ENCODE peak calls at places on chromosomes 11 and 22, in nine cellular contexts. One of them, this sample, is unnamed. For H3K9me3, the result is how much of the 10 kb centered on the place peaks cover.

GRCh38 chr11:67628710-67629385 is 889 bp downstream of the NUDT8 start:
- DNase-seq in suprapubic skin: peak
- DNase-seq in stomach: no peak
- DNase-seq in H1: no peak
- DNase-seq in esophagus muscularis mucosa: no peak
- DNase-seq in GM12878: no peak
- DNase-seq in HCT116: no peak
- DNase-seq in transverse colon: no peak
- DNase-seq in SK-N-SH: no peak
- DNase-seq in this sample: no peak

GRCh38 chr11:47514825-47515647 is 37.9 kb downstream of the CELF1 start:
- DNase-seq in suprapubic skin: no peak
- DNase-seq in stomach: no peak
- DNase-seq in H1: no peak
- DNase-seq in esophagus muscularis mucosa: no peak
- DNase-seq in GM12878: no peak
- DNase-seq in HCT116: no peak
- DNase-seq in transverse colon: no peak
- DNase-seq in SK-N-SH: no peak
- DNase-seq in this sample: no peak

GRCh38 chr11:64032050-64032449 is 3.7 kb upstream of the FLRT1 start:
- DNase-seq in suprapubic skin: no peak
- DNase-seq in stomach: no peak
- DNase-seq in H1: no peak
- DNase-seq in esophagus muscularis mucosa: no peak
- DNase-seq in GM12878: no peak
- DNase-seq in HCT116: no peak
- DNase-seq in transverse colon: no peak
- DNase-seq in SK-N-SH: no peak
- DNase-seq in this sample: no peak

GRCh38 chr22:39785232-39785631 is 108.3 kb downstream of the ENTHD1 start:
- DNase-seq in suprapubic skin: no peak
- DNase-seq in stomach: no peak
- DNase-seq in H1: no peak
- DNase-seq in esophagus muscularis mucosa: no peak
- DNase-seq in GM12878: no peak
- DNase-seq in HCT116: no peak
- DNase-seq in transverse colon: no peak
- DNase-seq in SK-N-SH: no peak
- DNase-seq in this sample: no peak

GRCh38 chr11:27468643-27469332 is 3.8 kb downstream of the LGR4 start:
- DNase-seq in suprapubic skin: no peak
- DNase-seq in stomach: no peak
- DNase-seq in H1: no peak
- DNase-seq in esophagus muscularis mucosa: no peak
- DNase-seq in GM12878: no peak
- DNase-seq in HCT116: no peak
- DNase-seq in transverse colon: no peak
- DNase-seq in SK-N-SH: no peak
- DNase-seq in this sample: no peak

GRCh38 chr22:23180301-23180892 is at the start of gene BCR:
- DNase-seq in suprapubic skin: no peak
- DNase-seq in stomach: peak
- DNase-seq in H1: no peak
- DNase-seq in esophagus muscularis mucosa: no peak
- DNase-seq in GM12878: no peak
- DNase-seq in HCT116: peak
- DNase-seq in transverse colon: peak
- DNase-seq in SK-N-SH: peak
- DNase-seq in this sample: no peak

GRCh38 chr11:110830344-110831141 is 118.3 kb upstream of the ARHGAP20 start:
- DNase-seq in suprapubic skin: no peak
- DNase-seq in stomach: no peak
- DNase-seq in H1: peak
- DNase-seq in esophagus muscularis mucosa: no peak
- DNase-seq in GM12878: no peak
- DNase-seq in HCT116: no peak
- DNase-seq in transverse colon: no peak
- DNase-seq in SK-N-SH: no peak
- DNase-seq in this sample: no peak

GRCh38 chr11:79262221-79262620 is 178.6 kb downstream of the TENM4 start:
- DNase-seq in suprapubic skin: no peak
- DNase-seq in stomach: no peak
- DNase-seq in H1: no peak
- DNase-seq in esophagus muscularis mucosa: no peak
- DNase-seq in GM12878: no peak
- DNase-seq in HCT116: no peak
- DNase-seq in transverse colon: no peak
- DNase-seq in SK-N-SH: no peak
- DNase-seq in this sample: peak

GRCh38 chr11:27694992-27695391 is 5.3 kb downstream of the BDNF start:
- DNase-seq in suprapubic skin: no peak
- DNase-seq in stomach: no peak
- DNase-seq in H1: no peak
- DNase-seq in esophagus muscularis mucosa: no peak
- DNase-seq in GM12878: no peak
- DNase-seq in HCT116: no peak
- DNase-seq in transverse colon: no peak
- DNase-seq in SK-N-SH: peak
- DNase-seq in this sample: no peak

GRCh38 chr11:74138021-74138420 is 32.8 kb downstream of the C2CD3 start:
- DNase-seq in suprapubic skin: no peak
- DNase-seq in stomach: no peak
- DNase-seq in H1: no peak
- DNase-seq in esophagus muscularis mucosa: no peak
- DNase-seq in GM12878: no peak
- DNase-seq in HCT116: no peak
- DNase-seq in transverse colon: no peak
- DNase-seq in SK-N-SH: no peak
- DNase-seq in this sample: no peak

GRCh38 chr11:69644962-69645675 is 4.2 kb downstream of the CCND1 start:
- DNase-seq in suprapubic skin: no peak
- DNase-seq in stomach: no peak
- DNase-seq in H1: no peak
- DNase-seq in esophagus muscularis mucosa: no peak
- DNase-seq in GM12878: no peak
- DNase-seq in HCT116: no peak
- DNase-seq in transverse colon: no peak
- DNase-seq in SK-N-SH: peak
- DNase-seq in this sample: no peak
- TF ChIP-seq CTCF in suprapubic skin: no peak
- TF ChIP-seq CTCF in stomach: no peak
- TF ChIP-seq CTCF in H1: no peak
- TF ChIP-seq CTCF in esophagus muscularis mucosa: no peak
- TF ChIP-seq CTCF in GM12878: no peak
- TF ChIP-seq CTCF in HCT116: peak
- TF ChIP-seq CTCF in transverse colon: no peak
- TF ChIP-seq CTCF in SK-N-SH: peak
- TF ChIP-seq CTCF in this sample: no peak

GRCh38 chr22:49540084-49540483 is 287.6 kb downstream of the BRD1 start:
- DNase-seq in suprapubic skin: peak
- DNase-seq in stomach: no peak
- DNase-seq in H1: no peak
- DNase-seq in esophagus muscularis mucosa: no peak
- DNase-seq in GM12878: no peak
- DNase-seq in HCT116: no peak
- DNase-seq in transverse colon: no peak
- DNase-seq in SK-N-SH: no peak
- DNase-seq in this sample: no peak
- H3K9me3 ChIP-seq in suprapubic skin: under half
- H3K9me3 ChIP-seq in stomach: under half
- H3K9me3 ChIP-seq in H1: under half
- H3K9me3 ChIP-seq in esophagus muscularis mucosa: under half
- H3K9me3 ChIP-seq in GM12878: under half
- H3K9me3 ChIP-seq in HCT116: under half
- H3K9me3 ChIP-seq in transverse colon: under half
- H3K9me3 ChIP-seq in SK-N-SH: under half
- H3K9me3 ChIP-seq in this sample: under half

DNA sequence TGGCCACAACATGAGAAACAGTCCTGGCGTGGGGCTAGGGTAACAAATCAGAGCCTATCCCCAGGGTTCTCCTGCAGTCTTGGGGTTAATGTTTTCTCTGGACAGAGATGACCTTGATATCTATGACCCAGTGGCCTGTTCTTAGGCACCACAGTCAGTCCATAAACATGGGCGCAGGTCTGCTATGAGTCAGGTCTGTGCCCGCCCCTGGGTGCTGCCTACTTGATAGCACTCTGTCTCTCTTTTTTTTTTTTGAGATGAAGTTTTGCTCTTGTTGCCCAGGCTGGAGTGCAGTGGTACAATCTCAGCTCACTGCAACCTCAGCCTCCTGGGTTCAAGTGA is 34.4 kb downstream of the AMPD3 start:
- DNase-seq in suprapubic skin: no peak
- DNase-seq in stomach: no peak
- DNase-seq in H1: no peak
- DNase-seq in esophagus muscularis mucosa: no peak
- DNase-seq in GM12878: no peak
- DNase-seq in HCT116: no peak
- DNase-seq in transverse colon: no peak
- DNase-seq in SK-N-SH: no peak
- DNase-seq in this sample: no peak
- TF ChIP-seq POLR2AphosphoS5 in suprapubic skin: no peak
- TF ChIP-seq POLR2AphosphoS5 in stomach: no peak
- TF ChIP-seq POLR2AphosphoS5 in H1: no peak
- TF ChIP-seq POLR2AphosphoS5 in esophagus muscularis mucosa: no peak
- TF ChIP-seq POLR2AphosphoS5 in GM12878: no peak
- TF ChIP-seq POLR2AphosphoS5 in HCT116: no peak
- TF ChIP-seq POLR2AphosphoS5 in transverse colon: no peak
- TF ChIP-seq POLR2AphosphoS5 in SK-N-SH: no peak
- TF ChIP-seq POLR2AphosphoS5 in this sample: peak

DNA sequence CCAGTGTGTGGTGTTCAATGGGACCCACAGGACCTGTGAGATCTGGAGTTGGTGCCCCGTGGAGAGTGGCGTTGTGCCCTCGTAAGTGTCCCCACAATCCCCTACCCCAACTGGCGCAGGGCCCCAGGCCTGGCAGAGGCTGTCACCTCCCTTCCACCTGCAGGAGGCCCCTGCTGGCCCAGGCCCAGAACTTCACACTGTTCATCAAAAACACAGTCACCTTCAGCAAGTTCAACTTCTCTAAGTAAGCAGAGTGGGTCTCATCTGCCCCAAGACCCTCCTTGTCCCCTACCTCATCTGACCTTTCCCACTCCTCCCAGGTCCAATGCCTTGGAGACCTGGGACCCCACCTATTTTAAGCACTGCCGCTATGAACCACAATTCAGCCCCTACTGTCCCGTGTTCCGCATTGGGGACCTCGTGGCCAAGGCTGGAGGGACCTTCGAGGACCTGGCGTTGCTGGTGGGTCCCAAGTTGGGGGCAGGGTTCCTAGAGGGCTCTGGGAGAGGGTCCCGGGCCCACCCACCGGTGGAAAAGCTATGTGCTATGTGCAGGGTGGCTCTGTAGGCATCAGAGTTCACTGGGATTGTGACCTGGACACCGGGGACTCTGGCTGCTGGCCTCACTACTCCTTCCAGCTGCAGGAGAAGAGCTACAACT is 8.1 kb downstream of the P2RX6 start:
- DNase-seq in suprapubic skin: no peak
- DNase-seq in stomach: no peak
- DNase-seq in H1: no peak
- DNase-seq in esophagus muscularis mucosa: no peak
- DNase-seq in GM12878: no peak
- DNase-seq in HCT116: no peak
- DNase-seq in transverse colon: no peak
- DNase-seq in SK-N-SH: no peak
- DNase-seq in this sample: no peak
- TF ChIP-seq CTCF in suprapubic skin: no peak
- TF ChIP-seq CTCF in stomach: no peak
- TF ChIP-seq CTCF in H1: peak
- TF ChIP-seq CTCF in esophagus muscularis mucosa: no peak
- TF ChIP-seq CTCF in GM12878: no peak
- TF ChIP-seq CTCF in HCT116: peak
- TF ChIP-seq CTCF in transverse colon: no peak
- TF ChIP-seq CTCF in SK-N-SH: no peak
- TF ChIP-seq CTCF in this sample: no peak

GRCh38 chr22:48871176-48871840 is 956.4 kb downstream of the BRD1 start:
- DNase-seq in suprapubic skin: peak
- DNase-seq in stomach: no peak
- DNase-seq in H1: no peak
- DNase-seq in esophagus muscularis mucosa: no peak
- DNase-seq in GM12878: no peak
- DNase-seq in HCT116: no peak
- DNase-seq in transverse colon: no peak
- DNase-seq in SK-N-SH: no peak
- DNase-seq in this sample: no peak
- H3K9me3 ChIP-seq in suprapubic skin: under half
- H3K9me3 ChIP-seq in stomach: under half
- H3K9me3 ChIP-seq in H1: under half
- H3K9me3 ChIP-seq in esophagus muscularis mucosa: under half
- H3K9me3 ChIP-seq in GM12878: under half
- H3K9me3 ChIP-seq in HCT116: under half
- H3K9me3 ChIP-seq in transverse colon: under half
- H3K9me3 ChIP-seq in SK-N-SH: under half
- H3K9me3 ChIP-seq in this sample: under half

DNA sequence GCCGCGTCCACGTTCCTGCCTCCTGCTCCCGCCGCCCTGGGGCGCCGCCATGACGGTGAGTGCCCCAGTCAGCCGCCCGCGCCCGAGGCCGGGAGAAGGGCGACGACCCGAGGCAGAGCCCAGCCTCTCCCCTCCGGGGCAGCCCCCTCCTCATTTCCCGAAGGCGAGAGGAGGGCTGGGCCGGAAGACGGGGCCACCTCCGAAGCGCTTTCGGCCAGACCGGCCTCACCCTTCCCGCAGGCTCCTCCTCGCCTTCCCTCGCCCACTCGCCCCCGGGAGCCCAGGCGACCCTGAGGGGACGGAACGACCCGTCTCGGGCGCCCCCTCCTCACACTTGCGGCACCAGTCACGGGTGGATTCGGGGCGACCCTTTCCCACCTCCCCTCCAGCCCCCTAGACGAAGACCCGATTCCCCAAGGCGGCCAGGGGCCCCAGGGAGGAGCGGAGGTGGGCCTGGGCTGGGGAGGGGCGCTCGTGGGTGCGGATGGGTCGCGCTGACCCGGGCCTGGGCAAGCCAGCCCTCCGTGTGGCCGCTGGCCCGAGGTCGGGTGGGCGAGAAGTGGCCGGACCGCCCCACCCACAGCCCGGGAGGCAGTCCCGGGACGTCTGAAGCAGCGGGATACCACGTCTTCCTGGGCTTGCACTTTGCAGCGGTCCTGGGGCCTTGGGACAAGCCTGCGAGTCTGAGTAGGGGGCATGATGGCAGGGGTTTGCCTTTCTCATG is 49.7 kb downstream of the TRIOBP start:
- DNase-seq in suprapubic skin: no peak
- DNase-seq in stomach: no peak
- DNase-seq in H1: peak
- DNase-seq in esophagus muscularis mucosa: no peak
- DNase-seq in GM12878: no peak
- DNase-seq in HCT116: no peak
- DNase-seq in transverse colon: no peak
- DNase-seq in SK-N-SH: peak
- DNase-seq in this sample: no peak
- TF ChIP-seq POLR2AphosphoS5 in suprapubic skin: no peak
- TF ChIP-seq POLR2AphosphoS5 in stomach: no peak
- TF ChIP-seq POLR2AphosphoS5 in H1: no peak
- TF ChIP-seq POLR2AphosphoS5 in esophagus muscularis mucosa: no peak
- TF ChIP-seq POLR2AphosphoS5 in GM12878: no peak
- TF ChIP-seq POLR2AphosphoS5 in HCT116: peak
- TF ChIP-seq POLR2AphosphoS5 in transverse colon: no peak
- TF ChIP-seq POLR2AphosphoS5 in SK-N-SH: no peak
- TF ChIP-seq POLR2AphosphoS5 in this sample: no peak